ENCODE peak calls at places on chromosomes 1 and 21, in ten cellular contexts. M is GM12864, L is sigmoid colon, C is mucosa of descending colon, Z is uterus, B is IMR-90, G is fibroblast of lung, S is cardiac fibroblast, W is adrenal gland, P is ascending aorta. V is an unnamed sample.

GRCh38 chr1:43885311-43885801 is 48.2 kb upstream of the ARTN start:
- DNase-seq in Z (no peak), M (no peak), G (no peak), W (no peak), P (no peak), L (no peak), C (peak; percentile 44), B (no peak), S (no peak), V (no peak)

GRCh38 chr1:240280560-240281322 is 189.1 kb downstream of the FMN2 start:
- DNase-seq in M (no peak), L (no peak), P (no peak), B (peak; percentile 45), S (no peak), Z (no peak), C (peak; percentile 30), W (no peak), G (no peak), V (no peak)

GRCh38 chr1:39919545-39919944 is 17.8 kb upstream of the MYCL start:
- DNase-seq in W (no peak), P (no peak), L (no peak), M (peak; percentile 49), B (peak; percentile 58), C (peak; percentile 52), Z (no peak), G (peak; percentile 50), S (peak; percentile 74), V (peak; percentile 52)

GRCh38 chr1:174265273-174265672 is 106.0 kb downstream of the RABGAP1L start:
- DNase-seq in Z (no peak), L (no peak), S (no peak), G (no peak), P (no peak), W (no peak), B (no peak), M (no peak), C (no peak), V (no peak)

GRCh38 chr1:29635501-29636263 is 399.4 kb downstream of the PTPRU start:
- DNase-seq in C (no peak), W (no peak), S (no peak), L (no peak), Z (no peak), G (no peak), M (no peak), B (no peak), P (no peak), V (no peak)

GRCh38 chr1:44103270-44104131 is 15.1 kb upstream of the KLF17 start:
- DNase-seq in S (peak; percentile 16), P (no peak), L (no peak), M (no peak), C (peak; percentile 19), G (peak; percentile 5), B (no peak), W (no peak), Z (no peak), V (no peak)

GRCh38 chr1:35753626-35754260 is 16.0 kb downstream of the CLSPN start:
- DNase-seq in L (no peak), W (no peak), Z (no peak), C (no peak), S (no peak), G (no peak), P (no peak), M (no peak), B (no peak), V (no peak)

GRCh38 chr1:32128479-32128878 is 20.6 kb downstream of the KPNA6 start:
- DNase-seq in L (no peak), W (no peak), M (no peak), B (no peak), S (no peak), Z (no peak), G (no peak), P (no peak), C (no peak), V (no peak)

GRCh38 chr1:191963286-191963685 is 195.0 kb upstream of the RGS18 start:
- DNase-seq in B (peak; percentile 59), P (no peak), S (peak; percentile 49), W (no peak), L (no peak), Z (no peak), G (peak; percentile 77), C (no peak), M (no peak), V (no peak)

GRCh38 chr1:22238356-22239224 is 95.7 kb upstream of the WNT4 start:
- DNase-seq in B (no peak), S (no peak), P (no peak), L (no peak), M (no peak), Z (no peak), W (no peak), G (no peak), C (peak; percentile 60), V (no peak)

GRCh38 chr1:22239378-22239777 is 96.5 kb upstream of the WNT4 start:
- DNase-seq in Z (no peak), C (peak; percentile 57), B (no peak), S (no peak), W (no peak), G (no peak), M (no peak), L (no peak), P (no peak), V (no peak)

GRCh38 chr1:22245100-22245650 is 102.3 kb upstream of the WNT4 start:
- DNase-seq in M (no peak), W (no peak), S (no peak), G (no peak), L (no peak), C (no peak), B (no peak), Z (no peak), P (no peak), V (no peak)

GRCh38 chr1:22241250-22241649 is 98.4 kb upstream of the WNT4 start:
- DNase-seq in Z (no peak), B (no peak), P (no peak), C (no peak), M (no peak), L (no peak), G (no peak), S (no peak), W (no peak), V (no peak)

GRCh38 chr1:22241811-22242210 is 98.9 kb upstream of the WNT4 start:
- DNase-seq in B (no peak), M (no peak), W (no peak), C (no peak), S (no peak), Z (no peak), G (no peak), P (no peak), L (no peak), V (no peak)
- TF ChIP-seq CTCF in B (no peak), M (no peak), W (no peak), C (no peak), S (no peak), Z (no peak), G (no peak), P (no peak), L (no peak), V (no peak)

GRCh38 chr1:211511947-211512346 is 20.0 kb upstream of the RD3 start:
- DNase-seq in L (no peak), W (no peak), S (peak; percentile 66), G (peak; percentile 67), M (no peak), C (no peak), P (no peak), B (peak; percentile 36), Z (no peak), V (no peak)

GRCh38 chr1:211517006-211517405 is 25.0 kb upstream of the RD3 start:
- DNase-seq in P (no peak), G (no peak), B (no peak), M (no peak), S (no peak), Z (no peak), L (no peak), C (peak; percentile 82), W (no peak), V (no peak)

GRCh38 chr1:211518330-211519289 is 26.6 kb upstream of the RD3 start:
- DNase-seq in S (no peak), M (peak; percentile 72), L (no peak), Z (no peak), C (no peak), B (no peak), P (no peak), G (no peak), W (no peak), V (no peak)

GRCh38 chr1:211514030-211514754 is 22.2 kb upstream of the RD3 start:
- DNase-seq in Z (peak; percentile 77), L (peak; percentile 91), G (peak; percentile 83), B (peak; percentile 84), S (peak; percentile 94), W (peak; percentile 86), P (peak; percentile 40), C (peak; percentile 87), M (peak; percentile 57), V (peak; percentile 83)

DNA sequence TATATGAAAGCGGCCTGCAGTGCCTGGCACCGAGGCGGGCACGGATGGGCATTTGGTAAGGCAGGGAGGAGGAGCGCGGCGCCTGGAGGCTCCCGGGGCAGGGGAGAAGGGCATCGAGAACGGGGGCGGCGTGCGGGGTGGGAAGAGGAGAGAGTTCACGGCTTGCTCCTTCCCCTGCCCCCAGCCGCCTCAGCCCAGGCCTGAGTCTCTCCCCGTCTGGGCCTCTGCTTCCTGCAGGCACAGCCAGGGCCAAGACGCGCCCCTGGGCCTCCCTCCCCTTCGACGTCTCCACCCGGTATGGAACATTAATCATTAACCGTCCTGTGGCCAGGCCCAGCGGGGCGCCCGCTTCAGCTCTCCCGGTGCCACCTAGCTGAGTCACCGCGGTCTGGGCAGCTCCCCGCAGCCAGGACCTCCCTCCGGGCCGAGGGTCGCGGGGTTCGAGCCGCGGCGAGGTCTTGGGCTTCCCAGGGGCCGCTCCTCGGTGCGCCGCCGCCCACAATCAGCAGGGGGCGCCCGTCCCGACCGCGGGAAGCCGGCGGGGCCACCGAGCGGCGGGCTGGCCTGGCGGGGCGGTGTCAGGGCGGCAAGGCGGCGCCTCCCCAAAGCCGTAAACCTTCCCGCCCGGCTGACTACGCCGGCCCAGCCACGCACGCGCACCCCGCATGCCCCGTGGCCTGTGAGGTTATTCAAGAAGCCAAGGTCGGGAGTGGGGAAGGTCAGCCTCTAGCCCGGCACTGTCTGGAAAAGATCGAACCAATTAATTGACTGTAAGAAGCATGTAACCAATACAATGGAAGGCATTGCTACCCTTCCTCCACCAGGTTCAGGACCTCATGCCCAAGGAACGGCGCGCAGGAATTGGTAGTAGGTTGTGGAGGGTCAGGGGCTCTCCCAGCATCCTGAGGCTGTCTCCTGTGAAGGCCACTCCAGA is 23.4 kb upstream of the RD3 start:
- DNase-seq in L (peak; percentile 85), Z (peak; percentile 72), M (no peak), S (peak; percentile 71), G (peak; percentile 81), P (peak; percentile 16), B (peak; percentile 38), C (peak; percentile 92), W (peak; percentile 77), V (peak; percentile 48)
- TF ChIP-seq CTCF in L (peak; percentile 34), Z (peak; percentile 87), M (peak; percentile 63), S (peak; percentile 35), G (peak; percentile 55), P (peak; percentile 91), B (peak; percentile 80), C (peak; percentile 95), W (peak; percentile 90), V (peak; percentile 96)

GRCh38 chr21:21101911-21102310 is 103.7 kb downstream of the NCAM2 start:
- DNase-seq in P (no peak), B (peak; percentile 85), W (peak; percentile 64), L (no peak), C (peak; percentile 10), M (no peak), S (peak; percentile 65), G (peak; percentile 77), Z (no peak), V (peak; percentile 48)
- TF ChIP-seq CTCF in P (no peak), B (peak; percentile 31), W (peak; percentile 40), L (no peak), C (no peak), M (no peak), S (no peak), G (no peak), Z (no peak), V (peak; percentile 64)

GRCh38 chr1:161098161-161099068 is at the start of gene KLHDC9:
- DNase-seq in P (no peak), L (peak; percentile 90), C (peak; percentile 90), M (peak; percentile 87), B (peak; percentile 54), Z (peak; percentile 78), G (peak; percentile 87), S (no peak), W (peak; percentile 92), V (peak; percentile 83)
- TF ChIP-seq CTCF in P (peak; percentile 27), L (no peak), C (peak; percentile 8), M (no peak), B (no peak), Z (peak; percentile 15), G (no peak), S (no peak), W (no peak), V (no peak)